ENCODE peak calls at places on chromosomes 2 and 18, in eight cellular contexts. One of them, this sample, is unnamed.

GRCh38 chr2:218434456-218434855 is 15.5 kb downstream of the VIL1 start:
- DNase-seq in GM13976: no peak
- DNase-seq in GM06990: no peak
- DNase-seq in PC-3: no peak
- DNase-seq in osteocyte: no peak
- DNase-seq in mesothelial cell of epicardium: no peak
- DNase-seq in stomach: no peak
- DNase-seq in fibroblast of the aortic adventitia: no peak
- DNase-seq in this sample: no peak

GRCh38 chr2:219433666-219434467 is 776 bp upstream of the SPEG start:
- DNase-seq in osteocyte: no peak
- DNase-seq in fibroblast of the aortic adventitia: peak; percentile 61
- DNase-seq in mesothelial cell of epicardium: no peak
- DNase-seq in GM13976: no peak
- DNase-seq in stomach: no peak
- DNase-seq in PC-3: peak; percentile 49
- DNase-seq in GM06990: no peak
- DNase-seq in this sample: peak; percentile 72

GRCh38 chr18:32460046-32460785 is 10.5 kb downstream of the GAREM1 start:
- DNase-seq in PC-3: no peak
- DNase-seq in osteocyte: no peak
- DNase-seq in mesothelial cell of epicardium: no peak
- DNase-seq in GM13976: no peak
- DNase-seq in GM06990: no peak
- DNase-seq in fibroblast of the aortic adventitia: no peak
- DNase-seq in stomach: no peak
- DNase-seq in this sample: no peak

GRCh38 chr2:144151877-144152276 is 368.0 kb downstream of the ZEB2 start:
- DNase-seq in GM06990: no peak
- DNase-seq in stomach: no peak
- DNase-seq in PC-3: no peak
- DNase-seq in fibroblast of the aortic adventitia: no peak
- DNase-seq in mesothelial cell of epicardium: no peak
- DNase-seq in osteocyte: no peak
- DNase-seq in GM13976: no peak
- DNase-seq in this sample: no peak

GRCh38 chr2:169159686-169160085 is 90.3 kb downstream of the DHRS9 start:
- DNase-seq in PC-3: no peak
- DNase-seq in GM13976: no peak
- DNase-seq in osteocyte: no peak
- DNase-seq in GM06990: no peak
- DNase-seq in stomach: no peak
- DNase-seq in mesothelial cell of epicardium: no peak
- DNase-seq in fibroblast of the aortic adventitia: no peak
- DNase-seq in this sample: no peak

GRCh38 chr18:13477147-13477683 is 249.1 kb downstream of the FAM210A start:
- DNase-seq in stomach: no peak
- DNase-seq in fibroblast of the aortic adventitia: no peak
- DNase-seq in GM06990: no peak
- DNase-seq in osteocyte: no peak
- DNase-seq in PC-3: no peak
- DNase-seq in GM13976: no peak
- DNase-seq in mesothelial cell of epicardium: no peak
- DNase-seq in this sample: no peak

GRCh38 chr2:220504890-220505564 is 877.6 kb downstream of the SLC4A3 start:
- DNase-seq in stomach: no peak
- DNase-seq in osteocyte: no peak
- DNase-seq in GM13976: no peak
- DNase-seq in GM06990: no peak
- DNase-seq in fibroblast of the aortic adventitia: peak; percentile 35
- DNase-seq in mesothelial cell of epicardium: no peak
- DNase-seq in PC-3: peak; percentile 86
- DNase-seq in this sample: no peak

GRCh38 chr18:23844991-23845680 is 155.9 kb downstream of the LAMA3 start:
- DNase-seq in fibroblast of the aortic adventitia: peak; percentile 27
- DNase-seq in osteocyte: no peak
- DNase-seq in GM06990: no peak
- DNase-seq in GM13976: no peak
- DNase-seq in mesothelial cell of epicardium: no peak
- DNase-seq in stomach: no peak
- DNase-seq in PC-3: peak; percentile 69
- DNase-seq in this sample: no peak

GRCh38 chr2:203330434-203330833 is 2.2 kb downstream of the ABI2 start:
- DNase-seq in mesothelial cell of epicardium: no peak
- DNase-seq in GM13976: no peak
- DNase-seq in osteocyte: no peak
- DNase-seq in stomach: no peak
- DNase-seq in GM06990: no peak
- DNase-seq in fibroblast of the aortic adventitia: peak; percentile 66
- DNase-seq in PC-3: peak; percentile 19
- DNase-seq in this sample: no peak

GRCh38 chr2:180675170-180675569 is 305.2 kb upstream of the UBE2E3 start:
- DNase-seq in stomach: no peak
- DNase-seq in osteocyte: no peak
- DNase-seq in mesothelial cell of epicardium: no peak
- DNase-seq in GM06990: no peak
- DNase-seq in PC-3: peak; percentile 62
- DNase-seq in GM13976: no peak
- DNase-seq in fibroblast of the aortic adventitia: no peak
- DNase-seq in this sample: no peak

GRCh38 chr2:223797811-223798721 is 39.3 kb downstream of the AP1S3 start:
- DNase-seq in fibroblast of the aortic adventitia: peak; percentile 71
- DNase-seq in GM13976: peak; percentile 67
- DNase-seq in mesothelial cell of epicardium: no peak
- DNase-seq in GM06990: peak; percentile 55
- DNase-seq in stomach: no peak
- DNase-seq in PC-3: peak; percentile 69
- DNase-seq in osteocyte: no peak
- DNase-seq in this sample: no peak

GRCh38 chr2:139162957-139163356 is 382.8 kb upstream of the NXPH2 start:
- DNase-seq in fibroblast of the aortic adventitia: no peak
- DNase-seq in stomach: no peak
- DNase-seq in PC-3: no peak
- DNase-seq in GM06990: no peak
- DNase-seq in mesothelial cell of epicardium: no peak
- DNase-seq in osteocyte: no peak
- DNase-seq in GM13976: no peak
- DNase-seq in this sample: no peak

GRCh38 chr2:28338754-28339325 is 53.8 kb upstream of the FOSL2 start:
- DNase-seq in GM06990: no peak
- DNase-seq in fibroblast of the aortic adventitia: no peak
- DNase-seq in stomach: peak; percentile 55
- DNase-seq in mesothelial cell of epicardium: no peak
- DNase-seq in osteocyte: no peak
- DNase-seq in GM13976: no peak
- DNase-seq in PC-3: no peak
- DNase-seq in this sample: no peak

GRCh38 chr2:28341208-28341891 is 51.3 kb upstream of the FOSL2 start:
- DNase-seq in fibroblast of the aortic adventitia: no peak
- DNase-seq in GM06990: no peak
- DNase-seq in stomach: no peak
- DNase-seq in mesothelial cell of epicardium: no peak
- DNase-seq in PC-3: no peak
- DNase-seq in GM13976: no peak
- DNase-seq in osteocyte: no peak
- DNase-seq in this sample: no peak

GRCh38 chr2:28339516-28340175 is 53.0 kb upstream of the FOSL2 start:
- DNase-seq in GM13976: no peak
- DNase-seq in mesothelial cell of epicardium: no peak
- DNase-seq in fibroblast of the aortic adventitia: no peak
- DNase-seq in PC-3: no peak
- DNase-seq in osteocyte: no peak
- DNase-seq in stomach: no peak
- DNase-seq in GM06990: no peak
- DNase-seq in this sample: no peak

GRCh38 chr2:28342081-28342967 is 50.3 kb upstream of the FOSL2 start:
- DNase-seq in stomach: peak; percentile 54
- DNase-seq in osteocyte: peak; percentile 90
- DNase-seq in mesothelial cell of epicardium: no peak
- DNase-seq in GM13976: no peak
- DNase-seq in fibroblast of the aortic adventitia: peak; percentile 92
- DNase-seq in GM06990: no peak
- DNase-seq in PC-3: peak; percentile 33
- DNase-seq in this sample: no peak

GRCh38 chr2:28340312-28341202 is 52.1 kb upstream of the FOSL2 start:
- DNase-seq in osteocyte: no peak
- DNase-seq in stomach: peak; percentile 52
- DNase-seq in GM06990: no peak
- DNase-seq in PC-3: no peak
- DNase-seq in fibroblast of the aortic adventitia: no peak
- DNase-seq in GM13976: no peak
- DNase-seq in mesothelial cell of epicardium: no peak
- DNase-seq in this sample: no peak
- TF ChIP-seq CTCF in osteocyte: no peak
- TF ChIP-seq CTCF in stomach: no peak
- TF ChIP-seq CTCF in GM06990: no peak
- TF ChIP-seq CTCF in PC-3: peak; percentile 47
- TF ChIP-seq CTCF in fibroblast of the aortic adventitia: no peak
- TF ChIP-seq CTCF in GM13976: no peak
- TF ChIP-seq CTCF in mesothelial cell of epicardium: no peak
- TF ChIP-seq CTCF in this sample: no peak

GRCh38 chr2:174332607-174333001 is 2.1 kb upstream of the SP9 start:
- DNase-seq in GM13976: no peak
- DNase-seq in stomach: no peak
- DNase-seq in mesothelial cell of epicardium: no peak
- DNase-seq in osteocyte: no peak
- DNase-seq in PC-3: peak; percentile 46
- DNase-seq in GM06990: peak; percentile 18
- DNase-seq in fibroblast of the aortic adventitia: no peak
- DNase-seq in this sample: no peak
- TF ChIP-seq CTCF in GM13976: peak; percentile 2
- TF ChIP-seq CTCF in stomach: no peak
- TF ChIP-seq CTCF in mesothelial cell of epicardium: no peak
- TF ChIP-seq CTCF in osteocyte: no peak
- TF ChIP-seq CTCF in PC-3: peak; percentile 34
- TF ChIP-seq CTCF in GM06990: no peak
- TF ChIP-seq CTCF in fibroblast of the aortic adventitia: no peak
- TF ChIP-seq CTCF in this sample: no peak

GRCh38 chr2:13584020-13584419 is 867.3 kb downstream of the TRIB2 start:
- DNase-seq in osteocyte: no peak
- DNase-seq in fibroblast of the aortic adventitia: no peak
- DNase-seq in GM13976: no peak
- DNase-seq in PC-3: no peak
- DNase-seq in mesothelial cell of epicardium: no peak
- DNase-seq in stomach: no peak
- DNase-seq in GM06990: no peak
- DNase-seq in this sample: no peak

GRCh38 chr2:13585732-13586131 is 869.0 kb downstream of the TRIB2 start:
- DNase-seq in PC-3: no peak
- DNase-seq in mesothelial cell of epicardium: no peak
- DNase-seq in stomach: no peak
- DNase-seq in osteocyte: no peak
- DNase-seq in GM06990: no peak
- DNase-seq in GM13976: no peak
- DNase-seq in fibroblast of the aortic adventitia: no peak
- DNase-seq in this sample: no peak

GRCh38 chr2:13578547-13578946 is 861.8 kb downstream of the TRIB2 start:
- DNase-seq in GM06990: no peak
- DNase-seq in PC-3: no peak
- DNase-seq in osteocyte: no peak
- DNase-seq in fibroblast of the aortic adventitia: no peak
- DNase-seq in GM13976: no peak
- DNase-seq in mesothelial cell of epicardium: no peak
- DNase-seq in stomach: no peak
- DNase-seq in this sample: no peak

GRCh38 chr2:13583609-13584008 is 866.9 kb downstream of the TRIB2 start:
- DNase-seq in GM06990: no peak
- DNase-seq in PC-3: no peak
- DNase-seq in osteocyte: no peak
- DNase-seq in stomach: no peak
- DNase-seq in fibroblast of the aortic adventitia: no peak
- DNase-seq in mesothelial cell of epicardium: no peak
- DNase-seq in GM13976: no peak
- DNase-seq in this sample: no peak

GRCh38 chr2:13581471-13581870 is 864.7 kb downstream of the TRIB2 start:
- DNase-seq in stomach: no peak
- DNase-seq in GM06990: no peak
- DNase-seq in PC-3: peak; percentile 23
- DNase-seq in fibroblast of the aortic adventitia: no peak
- DNase-seq in mesothelial cell of epicardium: no peak
- DNase-seq in GM13976: no peak
- DNase-seq in osteocyte: no peak
- DNase-seq in this sample: no peak
- TF ChIP-seq CTCF in stomach: no peak
- TF ChIP-seq CTCF in GM06990: no peak
- TF ChIP-seq CTCF in PC-3: peak; percentile 19
- TF ChIP-seq CTCF in fibroblast of the aortic adventitia: no peak
- TF ChIP-seq CTCF in mesothelial cell of epicardium: no peak
- TF ChIP-seq CTCF in GM13976: no peak
- TF ChIP-seq CTCF in osteocyte: no peak
- TF ChIP-seq CTCF in this sample: no peak

DNA sequence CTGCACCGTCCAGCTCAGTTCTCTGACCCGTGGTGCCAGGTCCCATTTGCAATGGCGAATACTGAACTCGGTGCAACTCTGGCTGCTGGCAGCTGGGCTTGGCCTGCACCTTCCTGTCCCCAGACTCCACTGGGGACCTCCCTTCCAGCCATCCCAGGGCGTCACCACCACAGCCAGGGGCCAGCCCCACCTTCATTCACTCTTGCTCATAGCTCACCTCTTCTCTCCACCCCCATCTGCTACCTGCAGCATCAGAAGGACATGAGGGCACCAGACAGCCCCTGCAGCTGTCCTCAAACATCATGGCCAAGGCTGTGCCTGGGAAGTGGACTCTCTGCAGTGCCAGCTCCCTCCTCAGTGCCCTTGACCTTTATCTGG is 16.2 kb upstream of the ALPI start:
- DNase-seq in stomach: no peak
- DNase-seq in osteocyte: no peak
- DNase-seq in fibroblast of the aortic adventitia: no peak
- DNase-seq in PC-3: no peak
- DNase-seq in GM13976: peak; percentile 42
- DNase-seq in GM06990: no peak
- DNase-seq in mesothelial cell of epicardium: no peak
- DNase-seq in this sample: no peak
- TF ChIP-seq CTCF in stomach: no peak
- TF ChIP-seq CTCF in osteocyte: peak; percentile 51
- TF ChIP-seq CTCF in fibroblast of the aortic adventitia: peak; percentile 8
- TF ChIP-seq CTCF in PC-3: peak; percentile 29
- TF ChIP-seq CTCF in GM13976: no peak
- TF ChIP-seq CTCF in GM06990: no peak
- TF ChIP-seq CTCF in mesothelial cell of epicardium: peak; percentile 45
- TF ChIP-seq CTCF in this sample: peak; percentile 36

DNA sequence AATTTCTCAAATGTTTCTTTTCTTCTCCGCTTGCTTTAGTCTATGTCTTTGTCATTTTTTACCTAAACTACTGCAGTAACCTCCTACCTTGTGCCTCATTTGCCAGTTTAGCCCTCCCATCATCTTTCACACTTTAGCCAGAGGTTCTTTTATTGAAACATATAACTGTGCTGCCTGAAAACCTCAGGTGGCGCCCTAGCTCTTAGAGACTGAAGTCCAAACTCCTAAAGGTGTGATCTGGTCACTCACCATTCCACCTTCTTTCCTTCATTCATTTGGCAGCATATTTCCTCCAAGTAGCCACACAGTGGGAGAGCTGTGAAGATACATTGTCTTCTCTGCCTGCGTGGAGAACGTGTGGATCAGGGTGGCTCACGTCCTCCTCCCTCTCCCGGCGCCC is 98.2 kb upstream of the MAPRE2 start:
- DNase-seq in fibroblast of the aortic adventitia: no peak
- DNase-seq in PC-3: no peak
- DNase-seq in GM06990: no peak
- DNase-seq in GM13976: no peak
- DNase-seq in mesothelial cell of epicardium: no peak
- DNase-seq in osteocyte: no peak
- DNase-seq in stomach: peak; percentile 49
- DNase-seq in this sample: no peak
- TF ChIP-seq CTCF in fibroblast of the aortic adventitia: no peak
- TF ChIP-seq CTCF in PC-3: no peak
- TF ChIP-seq CTCF in GM06990: no peak
- TF ChIP-seq CTCF in GM13976: no peak
- TF ChIP-seq CTCF in mesothelial cell of epicardium: no peak
- TF ChIP-seq CTCF in osteocyte: no peak
- TF ChIP-seq CTCF in stomach: peak; percentile 14
- TF ChIP-seq CTCF in this sample: no peak

GRCh38 chr2:239106314-239106908 is 258.5 kb downstream of the TWIST2 start:
- DNase-seq in mesothelial cell of epicardium: no peak
- DNase-seq in fibroblast of the aortic adventitia: peak; percentile 75
- DNase-seq in PC-3: peak; percentile 80
- DNase-seq in stomach: peak; percentile 64
- DNase-seq in osteocyte: no peak
- DNase-seq in GM06990: no peak
- DNase-seq in GM13976: peak; percentile 70
- DNase-seq in this sample: peak; percentile 42
- TF ChIP-seq CTCF in mesothelial cell of epicardium: peak; percentile 38
- TF ChIP-seq CTCF in fibroblast of the aortic adventitia: peak; percentile 73
- TF ChIP-seq CTCF in PC-3: peak; percentile 79
- TF ChIP-seq CTCF in stomach: peak; percentile 45
- TF ChIP-seq CTCF in osteocyte: peak; percentile 73
- TF ChIP-seq CTCF in GM06990: peak; percentile 53
- TF ChIP-seq CTCF in GM13976: peak; percentile 22
- TF ChIP-seq CTCF in this sample: no peak